ENCODE peak calls at places on chromosome 11, in five cellular contexts. One of them, this sample, is unnamed.

GRCh38 chr11:47020793-47021624 is 84.4 kb downstream of the CSTPP1 start:
- ATAC-seq in stimulated activated naive CD8-positive, alpha-beta T cell treated with anti-CD3 and anti-CD28 coated beads, Interleukin-15, Interleukin-2, amounts not matched to agents 100 U/mL and 50 U/mL, for 24 hours: no peak
- ATAC-seq in Panc1: no peak
- ATAC-seq in body of pancreas: no peak
- ATAC-seq in activated naive CD8-positive, alpha-beta T cell treated with anti-CD3 and anti-CD28 coated beads, Interleukin-2, amount 10 ng/mL, durations not matched to agents 7 days and 5 days: no peak
- ATAC-seq in this sample: no peak

GRCh38 chr11:130781906-130782305 is 134.4 kb downstream of the SNX19 start:
- ATAC-seq in stimulated activated naive CD8-positive, alpha-beta T cell treated with anti-CD3 and anti-CD28 coated beads, Interleukin-15, Interleukin-2, amounts not matched to agents 100 U/mL and 50 U/mL, for 24 hours: no peak
- ATAC-seq in activated naive CD8-positive, alpha-beta T cell treated with anti-CD3 and anti-CD28 coated beads, Interleukin-2, amount 10 ng/mL, durations not matched to agents 7 days and 5 days: no peak
- ATAC-seq in body of pancreas: no peak
- ATAC-seq in Panc1: peak
- ATAC-seq in this sample: no peak

GRCh38 chr11:35330924-35331323 is 88.4 kb downstream of the SLC1A2 start:
- ATAC-seq in stimulated activated naive CD8-positive, alpha-beta T cell treated with anti-CD3 and anti-CD28 coated beads, Interleukin-15, Interleukin-2, amounts not matched to agents 100 U/mL and 50 U/mL, for 24 hours: no peak
- ATAC-seq in Panc1: no peak
- ATAC-seq in body of pancreas: peak
- ATAC-seq in activated naive CD8-positive, alpha-beta T cell treated with anti-CD3 and anti-CD28 coated beads, Interleukin-2, amount 10 ng/mL, durations not matched to agents 7 days and 5 days: peak
- ATAC-seq in this sample: peak

GRCh38 chr11:108035690-108036089 is 27.0 kb downstream of the CUL5 start:
- ATAC-seq in activated naive CD8-positive, alpha-beta T cell treated with anti-CD3 and anti-CD28 coated beads, Interleukin-2, amount 10 ng/mL, durations not matched to agents 7 days and 5 days: no peak
- ATAC-seq in stimulated activated naive CD8-positive, alpha-beta T cell treated with anti-CD3 and anti-CD28 coated beads, Interleukin-15, Interleukin-2, amounts not matched to agents 100 U/mL and 50 U/mL, for 24 hours: no peak
- ATAC-seq in body of pancreas: no peak
- ATAC-seq in Panc1: no peak
- ATAC-seq in this sample: no peak

GRCh38 chr11:14645247-14645912 is 1.8 kb downstream of the PDE3B start:
- ATAC-seq in activated naive CD8-positive, alpha-beta T cell treated with anti-CD3 and anti-CD28 coated beads, Interleukin-2, amount 10 ng/mL, durations not matched to agents 7 days and 5 days: no peak
- ATAC-seq in body of pancreas: no peak
- ATAC-seq in stimulated activated naive CD8-positive, alpha-beta T cell treated with anti-CD3 and anti-CD28 coated beads, Interleukin-15, Interleukin-2, amounts not matched to agents 100 U/mL and 50 U/mL, for 24 hours: peak
- ATAC-seq in Panc1: no peak
- ATAC-seq in this sample: peak

GRCh38 chr11:121514401-121514981 is 61.7 kb upstream of the SORL1-AS1 start:
- ATAC-seq in stimulated activated naive CD8-positive, alpha-beta T cell treated with anti-CD3 and anti-CD28 coated beads, Interleukin-15, Interleukin-2, amounts not matched to agents 100 U/mL and 50 U/mL, for 24 hours: peak
- ATAC-seq in activated naive CD8-positive, alpha-beta T cell treated with anti-CD3 and anti-CD28 coated beads, Interleukin-2, amount 10 ng/mL, durations not matched to agents 7 days and 5 days: peak
- ATAC-seq in body of pancreas: no peak
- ATAC-seq in Panc1: no peak
- ATAC-seq in this sample: peak

GRCh38 chr11:17369094-17369493 is 17.5 kb downstream of the NCR3LG1 start:
- ATAC-seq in body of pancreas: no peak
- ATAC-seq in activated naive CD8-positive, alpha-beta T cell treated with anti-CD3 and anti-CD28 coated beads, Interleukin-2, amount 10 ng/mL, durations not matched to agents 7 days and 5 days: no peak
- ATAC-seq in Panc1: no peak
- ATAC-seq in stimulated activated naive CD8-positive, alpha-beta T cell treated with anti-CD3 and anti-CD28 coated beads, Interleukin-15, Interleukin-2, amounts not matched to agents 100 U/mL and 50 U/mL, for 24 hours: no peak
- ATAC-seq in this sample: no peak

GRCh38 chr11:116984589-116984988 is 113.6 kb downstream of the SIK3 start:
- ATAC-seq in stimulated activated naive CD8-positive, alpha-beta T cell treated with anti-CD3 and anti-CD28 coated beads, Interleukin-15, Interleukin-2, amounts not matched to agents 100 U/mL and 50 U/mL, for 24 hours: no peak
- ATAC-seq in body of pancreas: peak
- ATAC-seq in Panc1: no peak
- ATAC-seq in activated naive CD8-positive, alpha-beta T cell treated with anti-CD3 and anti-CD28 coated beads, Interleukin-2, amount 10 ng/mL, durations not matched to agents 7 days and 5 days: no peak
- ATAC-seq in this sample: no peak

GRCh38 chr11:126602349-126602940 is 247.0 kb downstream of the ST3GAL4 start:
- ATAC-seq in stimulated activated naive CD8-positive, alpha-beta T cell treated with anti-CD3 and anti-CD28 coated beads, Interleukin-15, Interleukin-2, amounts not matched to agents 100 U/mL and 50 U/mL, for 24 hours: no peak
- ATAC-seq in Panc1: no peak
- ATAC-seq in activated naive CD8-positive, alpha-beta T cell treated with anti-CD3 and anti-CD28 coated beads, Interleukin-2, amount 10 ng/mL, durations not matched to agents 7 days and 5 days: no peak
- ATAC-seq in body of pancreas: no peak
- ATAC-seq in this sample: no peak

GRCh38 chr11:128494418-128495332 is 92.7 kb downstream of the ETS1 start:
- ATAC-seq in Panc1: no peak
- ATAC-seq in stimulated activated naive CD8-positive, alpha-beta T cell treated with anti-CD3 and anti-CD28 coated beads, Interleukin-15, Interleukin-2, amounts not matched to agents 100 U/mL and 50 U/mL, for 24 hours: peak
- ATAC-seq in activated naive CD8-positive, alpha-beta T cell treated with anti-CD3 and anti-CD28 coated beads, Interleukin-2, amount 10 ng/mL, durations not matched to agents 7 days and 5 days: peak
- ATAC-seq in body of pancreas: no peak
- ATAC-seq in this sample: peak

GRCh38 chr11:79011357-79011756 is 429.5 kb downstream of the TENM4 start:
- ATAC-seq in activated naive CD8-positive, alpha-beta T cell treated with anti-CD3 and anti-CD28 coated beads, Interleukin-2, amount 10 ng/mL, durations not matched to agents 7 days and 5 days: no peak
- ATAC-seq in stimulated activated naive CD8-positive, alpha-beta T cell treated with anti-CD3 and anti-CD28 coated beads, Interleukin-15, Interleukin-2, amounts not matched to agents 100 U/mL and 50 U/mL, for 24 hours: no peak
- ATAC-seq in body of pancreas: no peak
- ATAC-seq in Panc1: no peak
- ATAC-seq in this sample: no peak

GRCh38 chr11:47248304-47248663 is 330 bp downstream of the ACP2 start:
- ATAC-seq in Panc1: peak
- ATAC-seq in stimulated activated naive CD8-positive, alpha-beta T cell treated with anti-CD3 and anti-CD28 coated beads, Interleukin-15, Interleukin-2, amounts not matched to agents 100 U/mL and 50 U/mL, for 24 hours: peak
- ATAC-seq in activated naive CD8-positive, alpha-beta T cell treated with anti-CD3 and anti-CD28 coated beads, Interleukin-2, amount 10 ng/mL, durations not matched to agents 7 days and 5 days: no peak
- ATAC-seq in body of pancreas: peak
- ATAC-seq in this sample: peak

GRCh38 chr11:11502303-11502828 is 119.4 kb downstream of the GALNT18 start:
- ATAC-seq in body of pancreas: no peak
- ATAC-seq in Panc1: no peak
- ATAC-seq in stimulated activated naive CD8-positive, alpha-beta T cell treated with anti-CD3 and anti-CD28 coated beads, Interleukin-15, Interleukin-2, amounts not matched to agents 100 U/mL and 50 U/mL, for 24 hours: no peak
- ATAC-seq in activated naive CD8-positive, alpha-beta T cell treated with anti-CD3 and anti-CD28 coated beads, Interleukin-2, amount 10 ng/mL, durations not matched to agents 7 days and 5 days: no peak
- ATAC-seq in this sample: no peak

GRCh38 chr11:35303596-35304392 is 115.6 kb downstream of the SLC1A2 start:
- ATAC-seq in stimulated activated naive CD8-positive, alpha-beta T cell treated with anti-CD3 and anti-CD28 coated beads, Interleukin-15, Interleukin-2, amounts not matched to agents 100 U/mL and 50 U/mL, for 24 hours: no peak
- ATAC-seq in activated naive CD8-positive, alpha-beta T cell treated with anti-CD3 and anti-CD28 coated beads, Interleukin-2, amount 10 ng/mL, durations not matched to agents 7 days and 5 days: no peak
- ATAC-seq in body of pancreas: peak
- ATAC-seq in Panc1: no peak
- ATAC-seq in this sample: no peak

GRCh38 chr11:46210133-46210636 is 67.3 kb upstream of the CREB3L1 start:
- ATAC-seq in Panc1: peak
- ATAC-seq in activated naive CD8-positive, alpha-beta T cell treated with anti-CD3 and anti-CD28 coated beads, Interleukin-2, amount 10 ng/mL, durations not matched to agents 7 days and 5 days: no peak
- ATAC-seq in body of pancreas: no peak
- ATAC-seq in stimulated activated naive CD8-positive, alpha-beta T cell treated with anti-CD3 and anti-CD28 coated beads, Interleukin-15, Interleukin-2, amounts not matched to agents 100 U/mL and 50 U/mL, for 24 hours: peak
- ATAC-seq in this sample: peak

GRCh38 chr11:93773045-93773477 is 11.0 kb upstream of the MED17 start:
- ATAC-seq in Panc1: no peak
- ATAC-seq in stimulated activated naive CD8-positive, alpha-beta T cell treated with anti-CD3 and anti-CD28 coated beads, Interleukin-15, Interleukin-2, amounts not matched to agents 100 U/mL and 50 U/mL, for 24 hours: no peak
- ATAC-seq in body of pancreas: no peak
- ATAC-seq in activated naive CD8-positive, alpha-beta T cell treated with anti-CD3 and anti-CD28 coated beads, Interleukin-2, amount 10 ng/mL, durations not matched to agents 7 days and 5 days: no peak
- ATAC-seq in this sample: no peak

GRCh38 chr11:66637557-66638176 is 836 bp upstream of the RBM4 start:
- ATAC-seq in Panc1: peak
- ATAC-seq in body of pancreas: peak
- ATAC-seq in stimulated activated naive CD8-positive, alpha-beta T cell treated with anti-CD3 and anti-CD28 coated beads, Interleukin-15, Interleukin-2, amounts not matched to agents 100 U/mL and 50 U/mL, for 24 hours: no peak
- ATAC-seq in activated naive CD8-positive, alpha-beta T cell treated with anti-CD3 and anti-CD28 coated beads, Interleukin-2, amount 10 ng/mL, durations not matched to agents 7 days and 5 days: no peak
- ATAC-seq in this sample: no peak

GRCh38 chr11:111918390-111919256 is at the start of gene C11orf52:
- ATAC-seq in stimulated activated naive CD8-positive, alpha-beta T cell treated with anti-CD3 and anti-CD28 coated beads, Interleukin-15, Interleukin-2, amounts not matched to agents 100 U/mL and 50 U/mL, for 24 hours: no peak
- ATAC-seq in activated naive CD8-positive, alpha-beta T cell treated with anti-CD3 and anti-CD28 coated beads, Interleukin-2, amount 10 ng/mL, durations not matched to agents 7 days and 5 days: no peak
- ATAC-seq in body of pancreas: peak
- ATAC-seq in Panc1: peak
- ATAC-seq in this sample: no peak

GRCh38 chr11:119518746-119519382 is 95.9 kb upstream of the THY1 start:
- ATAC-seq in Panc1: no peak
- ATAC-seq in stimulated activated naive CD8-positive, alpha-beta T cell treated with anti-CD3 and anti-CD28 coated beads, Interleukin-15, Interleukin-2, amounts not matched to agents 100 U/mL and 50 U/mL, for 24 hours: no peak
- ATAC-seq in activated naive CD8-positive, alpha-beta T cell treated with anti-CD3 and anti-CD28 coated beads, Interleukin-2, amount 10 ng/mL, durations not matched to agents 7 days and 5 days: no peak
- ATAC-seq in body of pancreas: no peak
- ATAC-seq in this sample: no peak

This sample was measured in activated T-helper 17 cell treated with anti-CD3 and anti-CD28 coated beads, Interleukin-2, amount 50 U/mL, for 72 hours.